ENCODE peak calls at places on chromosomes 5 and 9, in four cellular contexts. One of them, this sample, is unnamed.

GRCh38 chr9:80285325-80285724 is 713.6 kb downstream of the TLE4 start:
- DNase-seq in cardiac fibroblast: peak
- DNase-seq in nephron progenitor cell: no peak
- DNase-seq in GM13976: no peak
- DNase-seq in this sample: no peak

GRCh38 chr5:80502795-80503194 is 14.9 kb downstream of the FAM151B start:
- DNase-seq in cardiac fibroblast: no peak
- DNase-seq in nephron progenitor cell: no peak
- DNase-seq in GM13976: no peak
- DNase-seq in this sample: no peak

GRCh38 chr5:124341066-124341943 is 405.1 kb downstream of the ZNF608 start:
- DNase-seq in cardiac fibroblast: peak
- DNase-seq in nephron progenitor cell: no peak
- DNase-seq in GM13976: no peak
- DNase-seq in this sample: no peak

GRCh38 chr9:12666813-12667212 is 26.4 kb upstream of the TYRP1 start:
- DNase-seq in cardiac fibroblast: no peak
- DNase-seq in nephron progenitor cell: no peak
- DNase-seq in GM13976: no peak
- DNase-seq in this sample: no peak

GRCh38 chr5:125478599-125478998 is 732.2 kb upstream of the ZNF608 start:
- DNase-seq in cardiac fibroblast: no peak
- DNase-seq in nephron progenitor cell: no peak
- DNase-seq in GM13976: no peak
- DNase-seq in this sample: no peak

GRCh38 chr5:173752636-173753035 is 135.5 kb upstream of the CPEB4 start:
- DNase-seq in cardiac fibroblast: no peak
- DNase-seq in nephron progenitor cell: no peak
- DNase-seq in GM13976: no peak
- DNase-seq in this sample: no peak

GRCh38 chr5:109409061-109409843 is 522 bp downstream of the PJA2 start:
- DNase-seq in cardiac fibroblast: peak
- DNase-seq in nephron progenitor cell: peak
- DNase-seq in GM13976: peak
- DNase-seq in this sample: peak

GRCh38 chr9:104009853-104010252 is 84.3 kb upstream of the SMC2 start:
- DNase-seq in cardiac fibroblast: peak
- DNase-seq in nephron progenitor cell: no peak
- DNase-seq in GM13976: no peak
- DNase-seq in this sample: no peak

GRCh38 chr5:37847978-37848425 is 8.2 kb upstream of the GDNF start:
- DNase-seq in cardiac fibroblast: peak
- DNase-seq in nephron progenitor cell: no peak
- DNase-seq in GM13976: no peak
- DNase-seq in this sample: no peak

GRCh38 chr5:10149911-10150310 is 99.8 kb downstream of the ATPSCKMT start:
- DNase-seq in cardiac fibroblast: no peak
- DNase-seq in nephron progenitor cell: no peak
- DNase-seq in GM13976: no peak
- DNase-seq in this sample: no peak

GRCh38 chr5:166618555-166618954 is 1672.9 kb upstream of the WWC1 start:
- DNase-seq in cardiac fibroblast: no peak
- DNase-seq in nephron progenitor cell: no peak
- DNase-seq in GM13976: no peak
- DNase-seq in this sample: no peak

GRCh38 chr5:81525690-81526089 is 131.8 kb upstream of the ACOT12 start:
- DNase-seq in cardiac fibroblast: peak
- DNase-seq in nephron progenitor cell: no peak
- DNase-seq in GM13976: no peak
- DNase-seq in this sample: no peak

GRCh38 chr9:124110307-124110915 is 98.8 kb downstream of the LHX2 start:
- DNase-seq in cardiac fibroblast: peak
- DNase-seq in nephron progenitor cell: peak
- DNase-seq in GM13976: peak
- DNase-seq in this sample: peak

GRCh38 chr9:80885894-80886293 is 803.5 kb downstream of the TLE1 start:
- DNase-seq in cardiac fibroblast: peak
- DNase-seq in nephron progenitor cell: no peak
- DNase-seq in GM13976: no peak
- DNase-seq in this sample: no peak

GRCh38 chr5:53368516-53368915 is 111.9 kb upstream of the FST start:
- DNase-seq in cardiac fibroblast: no peak
- DNase-seq in nephron progenitor cell: no peak
- DNase-seq in GM13976: no peak
- DNase-seq in this sample: no peak

GRCh38 chr9:79134654-79135053 is 437.1 kb upstream of the TLE4 start:
- DNase-seq in cardiac fibroblast: peak
- DNase-seq in nephron progenitor cell: peak
- DNase-seq in GM13976: no peak
- DNase-seq in this sample: no peak

GRCh38 chr5:123035320-123035949 is 1.1 kb downstream of the PPIC start:
- DNase-seq in cardiac fibroblast: peak
- DNase-seq in nephron progenitor cell: peak
- DNase-seq in GM13976: peak
- DNase-seq in this sample: peak

GRCh38 chr9:78011037-78011436 is 20.6 kb downstream of the GNAQ start:
- DNase-seq in cardiac fibroblast: peak
- DNase-seq in nephron progenitor cell: no peak
- DNase-seq in GM13976: no peak
- DNase-seq in this sample: no peak

GRCh38 chr9:738209-738915 is 103.1 kb upstream of the DMRT1 start:
- DNase-seq in cardiac fibroblast: peak
- DNase-seq in nephron progenitor cell: no peak
- DNase-seq in GM13976: no peak
- DNase-seq in this sample: no peak

GRCh38 chr9:124248066-124248465 is 9.7 kb upstream of the NEK6 start:
- DNase-seq in cardiac fibroblast: no peak
- DNase-seq in nephron progenitor cell: no peak
- DNase-seq in GM13976: no peak
- DNase-seq in this sample: no peak

GRCh38 chr9:114038724-114039313 is 39.3 kb downstream of the AMBP start:
- DNase-seq in cardiac fibroblast: no peak
- DNase-seq in nephron progenitor cell: no peak
- DNase-seq in GM13976: no peak
- DNase-seq in this sample: no peak

GRCh38 chr9:116453785-116454184 is 233.3 kb upstream of the TRIM32 start:
- DNase-seq in cardiac fibroblast: no peak
- DNase-seq in nephron progenitor cell: no peak
- DNase-seq in GM13976: no peak
- DNase-seq in this sample: no peak
- TF ChIP-seq CTCF in cardiac fibroblast: no peak
- TF ChIP-seq CTCF in nephron progenitor cell: no peak
- TF ChIP-seq CTCF in GM13976: no peak
- TF ChIP-seq CTCF in this sample: no peak

DNA sequence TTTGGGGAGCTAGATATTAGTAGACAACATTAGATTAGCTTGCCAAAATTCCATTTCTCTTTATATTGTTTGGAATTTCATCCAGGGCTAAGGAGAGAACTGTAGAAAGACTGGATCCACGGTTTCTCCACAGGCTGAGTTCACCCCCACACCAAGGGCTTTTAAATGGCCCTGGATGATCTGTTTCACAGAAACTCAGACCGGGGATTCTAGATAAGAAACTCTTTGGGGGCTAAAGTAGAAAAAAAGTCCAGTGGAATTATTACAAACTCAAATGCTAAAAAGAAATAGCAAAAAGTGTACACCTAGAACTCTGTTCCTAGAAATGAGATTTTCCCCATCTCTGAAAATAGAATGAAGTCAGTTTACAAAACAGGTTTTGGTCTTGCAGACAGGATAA is 80.9 kb downstream of the SUSD1 start:
- DNase-seq in cardiac fibroblast: no peak
- DNase-seq in nephron progenitor cell: no peak
- DNase-seq in GM13976: no peak
- DNase-seq in this sample: no peak
- TF ChIP-seq CTCF in cardiac fibroblast: no peak
- TF ChIP-seq CTCF in nephron progenitor cell: no peak
- TF ChIP-seq CTCF in GM13976: no peak
- TF ChIP-seq CTCF in this sample: no peak

GRCh38 chr5:140882591-140882899 is 621 bp downstream of the PCDHA13 start:
- DNase-seq in cardiac fibroblast: no peak
- DNase-seq in nephron progenitor cell: no peak
- DNase-seq in GM13976: no peak
- DNase-seq in this sample: no peak
- TF ChIP-seq CTCF in cardiac fibroblast: no peak
- TF ChIP-seq CTCF in nephron progenitor cell: no peak
- TF ChIP-seq CTCF in GM13976: no peak
- TF ChIP-seq CTCF in this sample: no peak

GRCh38 chr9:69297300-69297980 is 27.6 kb upstream of the ENTREP1 start:
- DNase-seq in cardiac fibroblast: no peak
- DNase-seq in nephron progenitor cell: no peak
- DNase-seq in GM13976: no peak
- DNase-seq in this sample: no peak

GRCh38 chr9:69293186-69293585 is 31.8 kb upstream of the ENTREP1 start:
- DNase-seq in cardiac fibroblast: no peak
- DNase-seq in nephron progenitor cell: no peak
- DNase-seq in GM13976: no peak
- DNase-seq in this sample: no peak

GRCh38 chr9:69295872-69296562 is 29.0 kb upstream of the ENTREP1 start:
- DNase-seq in cardiac fibroblast: no peak
- DNase-seq in nephron progenitor cell: no peak
- DNase-seq in GM13976: no peak
- DNase-seq in this sample: no peak

DNA sequence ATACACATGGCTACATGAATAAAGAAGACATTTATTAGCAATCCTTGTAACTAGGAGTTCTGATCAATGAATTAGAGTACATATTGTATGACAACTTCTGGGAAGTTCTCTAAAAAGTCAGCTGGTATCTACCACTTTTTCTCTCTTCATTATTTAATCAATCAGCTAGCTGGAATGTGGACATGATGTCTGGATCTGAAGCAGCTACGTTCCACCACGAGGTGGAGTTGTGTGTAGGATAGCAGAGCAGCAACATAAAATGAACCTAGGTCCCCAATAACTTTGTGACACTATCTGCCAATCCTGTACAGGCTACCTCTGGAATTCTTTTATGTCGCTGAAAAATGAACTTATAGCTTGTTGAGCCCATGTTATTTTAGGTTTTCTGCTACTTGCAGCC is 32.9 kb upstream of the ENTREP1 start:
- DNase-seq in cardiac fibroblast: no peak
- DNase-seq in nephron progenitor cell: no peak
- DNase-seq in GM13976: no peak
- DNase-seq in this sample: no peak
- TF ChIP-seq CTCF in cardiac fibroblast: no peak
- TF ChIP-seq CTCF in nephron progenitor cell: no peak
- TF ChIP-seq CTCF in GM13976: no peak
- TF ChIP-seq CTCF in this sample: no peak

GRCh38 chr9:127196826-127197145 is 67.8 kb upstream of the GARNL3 start:
- DNase-seq in cardiac fibroblast: no peak
- DNase-seq in nephron progenitor cell: no peak
- DNase-seq in GM13976: no peak
- DNase-seq in this sample: no peak

GRCh38 chr9:127195976-127196825 is 68.4 kb upstream of the GARNL3 start:
- DNase-seq in cardiac fibroblast: no peak
- DNase-seq in nephron progenitor cell: no peak
- DNase-seq in GM13976: no peak
- DNase-seq in this sample: no peak

GRCh38 chr9:127197186-127197860 is 67.3 kb upstream of the GARNL3 start:
- DNase-seq in cardiac fibroblast: no peak
- DNase-seq in nephron progenitor cell: no peak
- DNase-seq in GM13976: no peak
- DNase-seq in this sample: no peak

GRCh38 chr9:127193483-127193882 is 71.0 kb upstream of the ANGPTL2 start:
- DNase-seq in cardiac fibroblast: no peak
- DNase-seq in nephron progenitor cell: no peak
- DNase-seq in GM13976: no peak
- DNase-seq in this sample: no peak

GRCh38 chr9:127194881-127195713 is 69.5 kb upstream of the GARNL3 start:
- DNase-seq in cardiac fibroblast: no peak
- DNase-seq in nephron progenitor cell: no peak
- DNase-seq in GM13976: no peak
- DNase-seq in this sample: no peak
- TF ChIP-seq CTCF in cardiac fibroblast: no peak
- TF ChIP-seq CTCF in nephron progenitor cell: no peak
- TF ChIP-seq CTCF in GM13976: no peak
- TF ChIP-seq CTCF in this sample: no peak

DNA sequence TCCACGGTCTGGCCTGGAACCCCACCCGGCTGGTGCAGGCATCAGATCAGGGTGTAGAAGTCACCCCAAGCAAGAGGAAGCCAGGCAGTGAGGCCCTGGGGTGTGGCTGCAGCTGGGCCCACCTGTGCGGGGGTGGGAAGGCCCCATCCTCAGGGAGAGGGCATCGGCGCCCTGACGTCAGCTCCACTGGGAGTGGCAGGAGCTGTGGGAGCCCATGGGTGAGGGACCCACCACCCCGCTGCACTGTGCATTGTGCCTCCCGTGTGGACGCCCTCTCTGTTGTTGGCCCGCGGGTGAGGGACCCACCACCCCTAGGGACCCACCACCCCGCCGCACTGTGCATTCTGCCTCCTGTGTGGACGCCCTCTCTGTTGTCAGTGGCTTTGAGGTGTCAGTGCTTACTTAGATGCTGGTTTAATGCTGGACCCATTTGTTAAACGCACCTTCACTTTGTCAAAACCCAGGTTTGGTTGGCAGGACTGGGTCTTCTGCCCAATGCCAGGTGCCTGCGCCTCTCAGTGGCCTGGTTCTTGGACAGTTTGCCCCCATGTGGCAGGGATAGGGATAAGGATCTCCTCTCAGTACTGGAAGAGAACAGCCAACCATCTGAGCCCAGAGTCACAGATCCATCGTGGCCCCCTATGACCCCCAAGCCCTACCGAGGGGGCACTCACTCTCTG is 6.9 kb upstream of the EXOC3 start:
- DNase-seq in cardiac fibroblast: peak
- DNase-seq in nephron progenitor cell: no peak
- DNase-seq in GM13976: no peak
- DNase-seq in this sample: no peak
- TF ChIP-seq CTCF in cardiac fibroblast: peak
- TF ChIP-seq CTCF in nephron progenitor cell: no peak
- TF ChIP-seq CTCF in GM13976: no peak
- TF ChIP-seq CTCF in this sample: peak

GRCh38 chr5:107855171-107855570 is 184.4 kb upstream of the EFNA5 start:
- DNase-seq in cardiac fibroblast: no peak
- DNase-seq in nephron progenitor cell: no peak
- DNase-seq in GM13976: no peak
- DNase-seq in this sample: no peak
- TF ChIP-seq CTCF in cardiac fibroblast: no peak
- TF ChIP-seq CTCF in nephron progenitor cell: no peak
- TF ChIP-seq CTCF in GM13976: no peak
- TF ChIP-seq CTCF in this sample: no peak

DNA sequence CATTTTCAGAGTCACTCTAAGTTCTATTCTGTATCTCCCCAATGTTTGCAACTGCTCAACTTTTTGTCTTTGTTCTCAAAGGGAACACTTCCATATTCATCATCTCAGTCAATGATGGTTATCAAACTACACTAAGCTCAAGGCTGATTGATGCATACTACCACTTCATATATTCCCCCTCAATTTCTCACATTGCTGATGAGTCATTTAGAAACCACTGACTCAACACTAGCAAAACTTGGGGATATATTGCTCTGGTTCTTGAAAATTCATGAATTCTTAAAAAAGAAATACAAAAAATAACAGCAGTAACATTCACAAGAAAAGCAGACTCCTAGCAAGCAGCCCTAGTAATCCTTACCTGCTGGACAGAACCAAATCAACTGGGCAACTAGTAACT is 52.2 kb downstream of the ABHD17B start:
- DNase-seq in cardiac fibroblast: no peak
- DNase-seq in nephron progenitor cell: no peak
- DNase-seq in GM13976: peak
- DNase-seq in this sample: peak
- TF ChIP-seq CTCF in cardiac fibroblast: no peak
- TF ChIP-seq CTCF in nephron progenitor cell: no peak
- TF ChIP-seq CTCF in GM13976: no peak
- TF ChIP-seq CTCF in this sample: no peak

This sample was measured in GM10248.